ENCODE peak calls at places on chromosome 13, in five cellular contexts. One of them, this sample, is unnamed.

GRCh38 chr13:39263033-39263432 is 224.8 kb downstream of the NHLRC3 start:
- DNase-seq in stomach: peak; percentile 27
- DNase-seq in heart right ventricle: peak; percentile 69
- DNase-seq in thyroid gland: peak; percentile 24
- DNase-seq in psoas muscle: no peak
- DNase-seq in this sample: no peak

GRCh38 chr13:42084722-42085121 is 36.3 kb downstream of the DGKH start:
- DNase-seq in stomach: no peak
- DNase-seq in heart right ventricle: no peak
- DNase-seq in thyroid gland: no peak
- DNase-seq in psoas muscle: no peak
- DNase-seq in this sample: no peak

GRCh38 chr13:19822673-19823072 is 39.9 kb upstream of the PSPC1 start:
- DNase-seq in stomach: no peak
- DNase-seq in heart right ventricle: no peak
- DNase-seq in thyroid gland: no peak
- DNase-seq in psoas muscle: no peak
- DNase-seq in this sample: no peak

GRCh38 chr13:73849292-73849691 is 284.9 kb downstream of the KLF12 start:
- DNase-seq in stomach: no peak
- DNase-seq in heart right ventricle: no peak
- DNase-seq in thyroid gland: no peak
- DNase-seq in psoas muscle: no peak
- DNase-seq in this sample: no peak

GRCh38 chr13:62626771-62627170 is 1211.1 kb upstream of the PCDH20 start:
- DNase-seq in stomach: no peak
- DNase-seq in heart right ventricle: no peak
- DNase-seq in thyroid gland: no peak
- DNase-seq in psoas muscle: no peak
- DNase-seq in this sample: no peak

GRCh38 chr13:99269627-99270252 is 11.6 kb upstream of the GPR18 start:
- DNase-seq in stomach: no peak
- DNase-seq in heart right ventricle: no peak
- DNase-seq in thyroid gland: no peak
- DNase-seq in psoas muscle: no peak
- DNase-seq in this sample: no peak

GRCh38 chr13:69706807-69707206 is 400.8 kb upstream of the ATXN8OS start:
- DNase-seq in stomach: no peak
- DNase-seq in heart right ventricle: no peak
- DNase-seq in thyroid gland: no peak
- DNase-seq in psoas muscle: no peak
- DNase-seq in this sample: no peak

GRCh38 chr13:32001392-32001768 is 30.2 kb upstream of the FRY start:
- DNase-seq in stomach: no peak
- DNase-seq in heart right ventricle: peak; percentile 58
- DNase-seq in thyroid gland: peak; percentile 9
- DNase-seq in psoas muscle: no peak
- DNase-seq in this sample: no peak

GRCh38 chr13:112447761-112448603 is 71.8 kb downstream of the SPACA7 start:
- DNase-seq in stomach: peak; percentile 26
- DNase-seq in heart right ventricle: no peak
- DNase-seq in thyroid gland: no peak
- DNase-seq in psoas muscle: peak; percentile 31
- DNase-seq in this sample: no peak

GRCh38 chr13:33018886-33019285 is 2.7 kb downstream of the KL start:
- DNase-seq in stomach: no peak
- DNase-seq in heart right ventricle: no peak
- DNase-seq in thyroid gland: no peak
- DNase-seq in psoas muscle: no peak
- DNase-seq in this sample: no peak
- H3K36me3 ChIP-seq in stomach: no peaks in the 10 kb centered on the region
- H3K36me3 ChIP-seq in heart right ventricle: no peaks in the 10 kb centered on the region
- H3K36me3 ChIP-seq in thyroid gland: no peaks in the 10 kb centered on the region
- H3K36me3 ChIP-seq in psoas muscle: no peaks in the 10 kb centered on the region
- H3K36me3 ChIP-seq in this sample: no peaks in the 10 kb centered on the region

DNA sequence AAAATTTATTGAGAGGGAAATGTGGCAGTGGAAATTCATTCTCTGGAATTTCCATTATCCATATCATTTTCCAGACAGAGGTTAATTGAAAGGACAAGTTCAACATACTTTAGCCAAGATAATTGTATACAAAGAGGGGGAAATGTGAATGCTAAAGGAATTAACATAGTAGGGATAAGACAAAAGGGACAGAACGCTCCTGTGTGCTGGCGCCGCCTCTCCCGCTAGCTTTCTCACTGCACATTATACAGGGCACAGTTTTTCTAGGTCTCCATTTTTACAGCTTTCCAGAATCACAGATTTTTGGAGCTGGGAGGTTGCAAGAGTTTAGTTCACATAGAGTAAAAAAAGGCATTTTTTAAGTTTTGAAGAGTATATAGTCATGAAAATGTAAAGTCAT is 48.8 kb downstream of the FAM124A start:
- DNase-seq in stomach: no peak
- DNase-seq in heart right ventricle: no peak
- DNase-seq in thyroid gland: no peak
- DNase-seq in psoas muscle: no peak
- DNase-seq in this sample: no peak
- H3K27ac ChIP-seq in stomach: no peak overlapping the region
- H3K27ac ChIP-seq in heart right ventricle: no peak overlapping the region
- H3K27ac ChIP-seq in thyroid gland: no peak overlapping the region
- H3K27ac ChIP-seq in psoas muscle: no peak overlapping the region
- H3K27ac ChIP-seq in this sample: no peak overlapping the region

DNA sequence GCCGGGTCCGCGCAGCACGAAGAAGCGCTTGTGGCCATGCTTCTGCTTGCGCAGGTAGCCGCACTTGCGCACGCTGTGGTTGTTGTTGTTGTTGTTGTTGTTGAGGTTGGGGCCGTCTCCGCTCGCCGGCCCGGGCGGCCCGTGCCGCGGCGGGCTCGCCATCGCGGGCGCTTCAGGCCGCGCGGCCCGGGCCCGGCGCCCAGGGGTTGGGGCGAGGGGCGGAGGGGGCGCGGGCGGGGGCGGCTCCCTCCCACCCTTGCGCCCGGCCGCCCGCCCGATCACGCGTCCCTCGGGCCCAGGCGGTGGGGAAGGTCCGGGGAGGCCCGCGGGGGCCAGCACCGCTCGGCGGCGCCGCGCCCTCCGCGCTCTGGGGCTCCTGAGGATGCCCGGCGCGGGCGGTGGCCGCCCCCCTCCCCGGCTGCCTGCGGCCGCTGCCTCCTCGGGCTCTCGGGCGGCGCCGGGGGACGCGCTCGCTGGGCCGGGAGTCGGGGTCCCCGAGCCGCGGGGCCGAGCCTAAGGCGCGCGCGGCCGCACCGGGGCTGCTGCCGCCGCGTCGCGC is 412 bp downstream of the IRS2 start:
- DNase-seq in stomach: no peak
- DNase-seq in heart right ventricle: no peak
- DNase-seq in thyroid gland: peak; percentile 43
- DNase-seq in psoas muscle: no peak
- DNase-seq in this sample: no peak
- H3K4me3 ChIP-seq in stomach: peak overlapping the region; percentile 77
- H3K4me3 ChIP-seq in heart right ventricle: peak overlapping the region; percentile 89
- H3K4me3 ChIP-seq in thyroid gland: no peak overlapping the region
- H3K4me3 ChIP-seq in psoas muscle: peak overlapping the region; percentile 92
- H3K4me3 ChIP-seq in this sample: peak overlapping the region; percentile 69

DNA sequence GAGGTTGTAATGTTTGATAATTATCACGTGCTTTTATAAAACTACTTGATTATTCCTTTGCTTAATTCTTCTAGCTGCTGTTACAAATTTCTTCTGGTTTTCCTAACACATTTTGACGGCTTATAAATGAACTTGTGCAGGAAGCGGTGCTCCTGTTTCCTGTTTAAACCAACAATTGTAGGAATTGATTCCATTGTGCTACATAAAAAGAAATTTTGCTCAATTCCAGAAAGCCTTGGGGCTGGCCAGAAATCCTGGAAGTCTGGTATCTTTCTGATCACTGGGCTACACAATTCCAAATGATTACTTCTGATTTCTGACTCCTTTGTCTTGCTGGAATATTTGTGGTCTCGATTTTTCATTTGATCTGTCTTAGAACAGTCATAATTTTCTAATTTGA is 14.9 kb downstream of the RFC3 start:
- DNase-seq in stomach: no peak
- DNase-seq in heart right ventricle: peak; percentile 36
- DNase-seq in thyroid gland: no peak
- DNase-seq in psoas muscle: no peak
- DNase-seq in this sample: no peak
- H3K36me3 ChIP-seq in stomach: peaks cover 58% of the 10 kb centered on the region
- H3K36me3 ChIP-seq in heart right ventricle: peaks cover 4% of the 10 kb centered on the region
- H3K36me3 ChIP-seq in thyroid gland: no peaks in the 10 kb centered on the region
- H3K36me3 ChIP-seq in psoas muscle: peaks cover 3% of the 10 kb centered on the region
- H3K36me3 ChIP-seq in this sample: peaks cover 26% of the 10 kb centered on the region

DNA sequence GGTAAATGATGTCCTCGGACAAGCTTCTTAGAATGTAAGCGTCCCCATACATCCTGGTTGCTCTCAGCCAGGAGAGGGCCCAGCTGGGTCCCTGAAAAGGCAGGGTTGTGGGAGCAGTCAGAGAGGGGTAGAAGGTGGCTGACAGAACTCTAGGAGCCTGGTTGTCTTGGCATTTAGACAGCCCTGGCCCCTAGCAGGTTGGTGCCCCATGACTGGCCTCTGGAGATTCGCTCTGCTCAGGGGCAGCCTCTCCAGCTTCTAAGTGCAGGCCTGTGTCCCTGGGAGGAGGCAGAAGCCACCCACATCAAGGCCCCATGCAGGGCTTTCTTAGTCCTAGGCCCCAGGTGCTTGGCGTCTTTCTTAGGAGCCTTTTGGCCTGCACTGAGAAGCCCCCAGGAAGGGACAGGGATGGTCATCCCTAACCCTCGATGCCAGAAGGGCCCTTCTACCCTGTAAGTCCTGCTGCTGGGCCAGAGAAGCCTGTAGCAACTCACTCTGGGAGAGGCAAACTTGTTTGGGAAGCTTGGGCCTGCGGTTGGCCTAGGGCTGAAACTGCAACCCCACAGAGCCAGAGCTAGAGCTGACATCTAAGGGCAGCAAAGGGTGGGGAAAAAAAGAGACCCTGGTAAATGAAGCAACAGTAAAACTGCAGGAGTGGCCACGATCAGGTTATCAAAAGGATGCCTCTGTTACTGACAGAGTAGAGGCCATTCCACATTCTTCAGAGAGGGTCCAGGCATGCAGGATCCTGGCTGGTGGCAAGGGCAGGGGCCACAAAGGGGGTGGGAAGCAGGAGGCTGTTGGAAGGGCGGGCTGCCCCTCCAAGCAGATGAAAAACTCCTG is 2.9 kb upstream of the CDX2 start:
- DNase-seq in stomach: peak; percentile 8
- DNase-seq in heart right ventricle: no peak
- DNase-seq in thyroid gland: no peak
- DNase-seq in psoas muscle: no peak
- DNase-seq in this sample: no peak
- H3K27ac ChIP-seq in stomach: no peak overlapping the region
- H3K27ac ChIP-seq in heart right ventricle: no peak overlapping the region
- H3K27ac ChIP-seq in thyroid gland: no peak overlapping the region
- H3K27ac ChIP-seq in psoas muscle: no peak overlapping the region
- H3K27ac ChIP-seq in this sample: no peak overlapping the region

GRCh38 chr13:83935566-83935965 is 53.3 kb upstream of the SLITRK1 start:
- DNase-seq in stomach: no peak
- DNase-seq in heart right ventricle: no peak
- DNase-seq in thyroid gland: no peak
- DNase-seq in psoas muscle: no peak
- DNase-seq in this sample: no peak
- H3K4me3 ChIP-seq in stomach: no peak overlapping the region
- H3K4me3 ChIP-seq in heart right ventricle: no peak overlapping the region
- H3K4me3 ChIP-seq in thyroid gland: no peak overlapping the region
- H3K4me3 ChIP-seq in psoas muscle: no peak overlapping the region
- H3K4me3 ChIP-seq in this sample: no peak overlapping the region

DNA sequence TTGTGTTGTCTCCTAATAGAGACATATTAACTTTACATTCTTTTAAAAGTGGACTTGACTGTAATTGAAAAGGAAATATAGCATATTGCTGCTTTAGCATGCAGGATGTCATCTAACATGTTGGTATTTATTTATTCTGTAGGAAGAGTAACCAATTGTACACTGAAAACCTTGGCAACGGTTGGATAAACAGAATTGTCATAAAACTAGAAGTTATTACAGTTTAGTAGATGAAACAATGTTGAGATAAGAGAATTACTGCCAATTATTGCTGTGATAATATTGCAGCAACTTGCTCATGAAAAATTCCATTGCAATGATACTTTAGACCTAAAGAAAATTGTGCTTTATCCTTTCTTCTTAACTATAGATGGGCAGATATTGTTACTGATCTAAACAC is 7.6 kb upstream of the ERCC5 start:
- DNase-seq in stomach: no peak
- DNase-seq in heart right ventricle: no peak
- DNase-seq in thyroid gland: no peak
- DNase-seq in psoas muscle: no peak
- DNase-seq in this sample: no peak
- H3K36me3 ChIP-seq in stomach: peaks cover 60% of the 10 kb centered on the region
- H3K36me3 ChIP-seq in heart right ventricle: peaks cover 44% of the 10 kb centered on the region
- H3K36me3 ChIP-seq in thyroid gland: peaks cover 9% of the 10 kb centered on the region
- H3K36me3 ChIP-seq in psoas muscle: peaks cover 9% of the 10 kb centered on the region
- H3K36me3 ChIP-seq in this sample: peaks cover 49% of the 10 kb centered on the region

GRCh38 chr13:46355088-46355468 is 32.0 kb downstream of the RUBCNL start:
- DNase-seq in stomach: no peak
- DNase-seq in heart right ventricle: no peak
- DNase-seq in thyroid gland: no peak
- DNase-seq in psoas muscle: no peak
- DNase-seq in this sample: no peak

GRCh38 chr13:46352810-46353209 is 34.2 kb downstream of the RUBCNL start:
- DNase-seq in stomach: no peak
- DNase-seq in heart right ventricle: no peak
- DNase-seq in thyroid gland: no peak
- DNase-seq in psoas muscle: no peak
- DNase-seq in this sample: peak; percentile 67

GRCh38 chr13:46350003-46350402 is 37.0 kb downstream of the RUBCNL start:
- DNase-seq in stomach: no peak
- DNase-seq in heart right ventricle: no peak
- DNase-seq in thyroid gland: no peak
- DNase-seq in psoas muscle: no peak
- DNase-seq in this sample: no peak

GRCh38 chr13:46355906-46356305 is 31.1 kb downstream of the RUBCNL start:
- DNase-seq in stomach: no peak
- DNase-seq in heart right ventricle: no peak
- DNase-seq in thyroid gland: no peak
- DNase-seq in psoas muscle: no peak
- DNase-seq in this sample: no peak

DNA sequence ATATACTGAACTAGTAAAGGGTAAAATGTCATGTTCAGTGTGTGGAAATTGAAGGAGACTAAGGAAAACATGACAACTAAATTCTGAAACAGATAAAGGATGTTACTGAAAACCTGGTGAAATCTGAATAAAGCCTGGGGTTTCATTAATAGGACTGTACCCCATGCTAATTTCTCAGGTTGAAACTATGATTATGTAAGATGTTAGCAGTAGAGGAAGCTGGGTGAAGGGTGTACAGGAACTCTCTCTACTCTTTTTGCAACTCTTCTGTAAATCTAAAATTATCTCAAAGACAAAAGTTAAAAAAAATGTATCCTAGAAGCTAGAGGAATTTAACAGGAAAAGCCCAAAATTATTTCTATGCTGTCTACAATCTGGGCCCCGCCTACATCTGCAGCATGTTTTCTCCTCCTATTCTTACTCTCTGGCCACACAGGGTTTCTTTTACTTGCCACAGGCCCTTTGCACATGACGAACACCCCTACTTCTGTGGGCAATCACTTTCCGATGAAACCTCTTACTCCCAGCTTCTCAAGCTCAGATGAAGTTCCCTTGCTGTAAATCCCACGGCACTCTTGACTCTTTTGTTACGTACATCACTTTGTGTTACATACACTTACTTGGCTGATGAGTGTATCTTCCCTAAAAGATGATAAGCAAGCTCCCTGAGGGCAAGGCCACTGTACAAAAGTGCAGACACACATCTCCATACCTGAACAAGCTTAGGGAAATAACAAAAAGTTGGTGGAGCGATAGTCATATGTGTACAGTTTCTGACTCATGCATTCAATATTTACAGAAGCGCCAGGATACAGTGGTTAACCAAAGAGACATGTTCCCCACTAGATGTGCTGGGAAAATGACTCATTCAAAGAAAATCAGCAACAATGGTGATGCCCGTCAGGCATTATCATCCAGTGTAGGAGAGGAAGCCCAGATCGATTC is 32.6 kb downstream of the RUBCNL start:
- DNase-seq in stomach: no peak
- DNase-seq in heart right ventricle: no peak
- DNase-seq in thyroid gland: no peak
- DNase-seq in psoas muscle: no peak
- DNase-seq in this sample: no peak
- H3K27ac ChIP-seq in stomach: no peak overlapping the region
- H3K27ac ChIP-seq in heart right ventricle: no peak overlapping the region
- H3K27ac ChIP-seq in thyroid gland: no peak overlapping the region
- H3K27ac ChIP-seq in psoas muscle: no peak overlapping the region
- H3K27ac ChIP-seq in this sample: peak overlapping the region; percentile 32